ENCODE peak calls at places on chromosomes 4 and X, in six cellular contexts. Y, C, L, E, M and J are unnamed samples. For H3K27me3, the result is how much of the 10 kb centered on the place peaks cover.

GRCh38 chr4:61149278-61149677 is 50.8 kb upstream of the ADGRL3 start:
- DNase-seq in C (no peak), L (no peak), M (peak), Y (no peak), E (no peak), J (no peak)

GRCh38 chr4:76723373-76723772 is 174.6 kb downstream of the SOWAHB start:
- DNase-seq in L (no peak), C (no peak), E (no peak), Y (no peak), M (no peak), J (no peak)

GRCh38 chrX:150032742-150033141 is 94.5 kb upstream of the EOLA2 start:
- DNase-seq in M (no peak), E (peak), L (no peak), C (no peak), Y (no peak), J (peak)

GRCh38 chr4:13888112-13888511 is 260.6 kb upstream of the BOD1L1 start:
- DNase-seq in C (no peak), Y (no peak), E (peak), L (peak), M (peak), J (peak)

GRCh38 chr4:1403591-1404572 is 2.4 kb downstream of the NKX1-1 start:
- DNase-seq in M (no peak), L (no peak), E (no peak), C (peak), Y (no peak), J (no peak)

GRCh38 chr4:118968006-118968405 is 79.4 kb downstream of the SYNPO2 start:
- DNase-seq in L (no peak), M (peak), C (peak), Y (peak), E (no peak), J (peak)

GRCh38 chr4:109729155-109729562 is 711 bp downstream of the PLA2G12A start:
- DNase-seq in C (no peak), Y (no peak), E (peak), L (no peak), M (no peak), J (no peak)

GRCh38 chr4:43855283-43855682 is 593.3 kb downstream of the KCTD8 start:
- DNase-seq in M (no peak), L (no peak), C (no peak), E (no peak), Y (no peak), J (no peak)

GRCh38 chr4:106796866-106797265 is 239.2 kb downstream of the DKK2 start:
- DNase-seq in E (no peak), L (no peak), C (no peak), Y (no peak), M (no peak), J (peak)

GRCh38 chr4:80781436-80781835 is 249.1 kb upstream of the BMP3 start:
- DNase-seq in Y (no peak), L (no peak), E (no peak), C (no peak), M (peak), J (no peak)

DNA sequence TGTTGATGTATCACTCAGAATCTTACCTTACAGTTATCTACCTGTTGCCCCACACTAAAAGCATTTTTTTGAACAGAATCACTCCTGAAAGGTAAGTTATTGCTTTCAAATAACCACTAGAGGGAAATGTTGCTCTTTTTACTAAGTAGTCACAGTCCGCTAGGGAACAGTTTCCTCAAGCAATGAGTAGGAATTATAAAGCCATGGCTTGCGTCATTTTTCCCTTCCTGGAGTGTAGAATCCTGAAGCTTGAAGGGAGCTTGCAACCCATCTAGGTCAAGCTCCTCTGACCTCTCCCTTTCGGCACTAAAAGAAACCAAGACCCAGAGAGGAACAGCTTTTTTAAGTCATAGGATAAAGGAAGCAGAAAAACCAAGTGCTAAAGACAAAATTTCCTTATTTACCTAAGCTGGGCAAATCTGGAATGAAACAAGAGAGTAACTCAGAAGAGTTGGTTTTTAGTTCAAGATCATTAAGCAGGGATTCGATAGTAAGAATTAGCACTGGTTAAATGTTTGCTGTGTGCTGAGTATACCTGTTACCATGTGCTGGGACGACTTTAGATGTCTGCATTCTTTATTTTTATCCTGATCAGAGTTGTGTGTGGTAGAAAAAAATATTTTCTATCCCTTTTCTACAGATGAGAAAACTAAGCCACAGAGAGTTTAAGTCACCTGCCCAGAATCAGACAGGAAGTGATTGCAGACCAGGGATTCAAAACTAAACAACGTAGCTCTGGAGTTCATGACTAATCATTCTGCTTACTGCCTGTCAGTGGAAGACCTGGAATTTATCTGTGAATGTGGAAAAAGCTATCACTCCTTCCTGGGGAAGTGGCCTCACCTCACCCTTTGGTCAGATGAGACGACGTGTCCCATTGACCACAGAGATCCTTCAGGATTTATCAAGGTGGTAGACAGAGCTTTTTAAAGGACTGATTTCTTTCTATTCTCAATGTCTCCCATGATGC is 631.5 kb downstream of the RAB28 start:
- DNase-seq in Y (no peak), M (peak), C (no peak), E (peak), L (peak), J (peak)
- TF ChIP-seq CTCF in Y (peak), M (peak), C (peak), E (peak), L (peak), J (peak)

GRCh38 chrX:132957211-132958085 is 981 bp downstream of the HS6ST2 start:
- DNase-seq in C (no peak), M (no peak), Y (peak), E (peak), L (no peak), J (no peak)

GRCh38 chrX:132961511-132961910 is 3.1 kb upstream of the HS6ST2 start:
- DNase-seq in M (no peak), L (no peak), E (no peak), Y (no peak), C (no peak), J (no peak)

GRCh38 chrX:132956421-132957210 is 1.8 kb downstream of the HS6ST2 start:
- DNase-seq in Y (peak), M (no peak), L (no peak), E (no peak), C (no peak), J (no peak)

GRCh38 chrX:132955710-132956109 is 2.7 kb downstream of the HS6ST2 start:
- DNase-seq in M (no peak), C (no peak), Y (peak), E (no peak), L (no peak), J (no peak)

DNA sequence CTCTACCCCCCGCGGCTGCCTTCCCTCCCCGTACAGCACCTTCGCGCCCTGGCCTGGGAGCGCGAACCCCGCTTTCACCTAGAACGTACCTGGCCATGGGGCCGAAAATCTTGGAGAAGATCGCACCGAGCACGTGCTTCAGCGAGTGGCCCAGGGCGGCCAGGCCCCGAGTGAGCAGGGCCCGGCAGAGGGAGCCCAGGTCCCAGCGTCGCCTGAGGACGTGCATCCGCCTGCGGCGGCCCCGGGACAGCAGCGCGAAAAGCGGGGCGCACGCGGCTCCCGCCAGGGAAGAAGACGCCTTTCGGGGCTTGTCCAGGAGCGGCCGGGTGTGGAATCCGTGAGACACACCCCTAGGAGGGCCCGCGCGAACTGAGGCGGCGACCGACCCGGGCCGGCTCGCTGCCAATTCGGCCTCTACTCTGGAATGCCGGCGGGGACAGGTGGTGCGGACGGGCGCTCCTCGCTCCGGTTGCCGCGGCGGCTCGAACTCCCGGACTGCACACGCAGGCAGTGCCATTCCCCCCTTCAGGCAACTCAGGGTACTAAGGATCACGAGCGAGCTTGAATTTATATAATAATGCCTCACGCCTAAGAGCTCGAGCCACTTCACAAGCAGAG is at the start of gene HS6ST2:
- DNase-seq in M (no peak), E (peak), L (no peak), C (no peak), Y (peak), J (no peak)
- H3K27me3 ChIP-seq in M (under half), E (under half), L (under half), C (under half), Y (under half), J (under half)

GRCh38 chrX:135388841-135389240 is 32.9 kb upstream of the SMIM10L2A start:
- DNase-seq in L (no peak), C (no peak), M (no peak), Y (no peak), E (no peak), J (no peak)
- H3K4me3 ChIP-seq in L (no peak), C (no peak), M (no peak), Y (no peak), E (no peak), J (no peak)

DNA sequence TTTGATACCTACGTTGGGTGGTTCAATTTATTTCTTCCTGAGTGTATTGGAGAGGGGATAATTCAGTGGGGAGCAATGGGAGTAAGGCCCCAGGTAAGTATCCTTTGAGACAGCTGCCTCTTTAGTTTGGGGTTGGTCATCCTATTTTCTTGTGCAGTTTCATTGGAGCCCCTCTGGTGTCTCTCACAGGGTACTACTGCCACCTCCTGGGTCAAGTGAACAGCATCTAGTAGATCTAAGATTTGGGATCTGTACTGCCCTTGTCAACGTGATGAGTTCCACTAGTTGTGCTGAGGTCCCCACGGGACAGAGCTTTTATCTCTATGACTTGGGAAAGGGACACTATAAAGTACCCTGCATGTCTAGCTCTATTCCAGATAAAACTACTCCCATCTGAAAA is 80.6 kb downstream of the PBDC1 start:
- DNase-seq in L (peak), Y (peak), M (no peak), C (no peak), E (peak), J (no peak)
- TF ChIP-seq CTCF in L (peak), Y (no peak), M (peak), C (peak), E (peak), J (peak)

GRCh38 chrX:53704294-53704693 is 17.8 kb upstream of the HUWE1 start:
- DNase-seq in Y (no peak), E (no peak), L (no peak), C (no peak), M (no peak), J (no peak)
- H3K27me3 ChIP-seq in Y (under half), E (under half), L (under half), C (under half), M (under half), J (under half)

DNA sequence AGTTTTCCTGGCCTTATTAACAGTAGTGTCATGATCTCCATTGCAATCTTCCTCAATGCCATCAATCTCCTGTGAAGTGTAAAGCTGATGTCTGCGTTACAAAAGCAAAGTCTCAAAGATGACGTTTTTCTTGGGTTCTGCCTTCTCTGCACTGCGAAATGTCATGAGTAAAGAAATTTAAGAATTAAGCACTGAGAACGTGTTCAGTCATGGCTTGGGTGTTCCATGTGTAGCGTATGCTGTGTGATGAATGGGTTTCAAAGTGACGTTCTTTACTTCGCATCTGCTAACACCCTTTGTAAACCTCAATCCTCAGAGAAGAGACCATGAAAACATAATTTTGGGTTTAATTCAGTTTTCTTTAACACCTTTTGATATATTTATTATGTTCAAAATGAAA is 1.0 kb downstream of the NAP1L5 start:
- DNase-seq in M (no peak), E (no peak), C (no peak), L (no peak), Y (no peak), J (no peak)
- H3K4me3 ChIP-seq in M (no peak), E (no peak), C (peak), L (peak), Y (peak), J (peak)

DNA sequence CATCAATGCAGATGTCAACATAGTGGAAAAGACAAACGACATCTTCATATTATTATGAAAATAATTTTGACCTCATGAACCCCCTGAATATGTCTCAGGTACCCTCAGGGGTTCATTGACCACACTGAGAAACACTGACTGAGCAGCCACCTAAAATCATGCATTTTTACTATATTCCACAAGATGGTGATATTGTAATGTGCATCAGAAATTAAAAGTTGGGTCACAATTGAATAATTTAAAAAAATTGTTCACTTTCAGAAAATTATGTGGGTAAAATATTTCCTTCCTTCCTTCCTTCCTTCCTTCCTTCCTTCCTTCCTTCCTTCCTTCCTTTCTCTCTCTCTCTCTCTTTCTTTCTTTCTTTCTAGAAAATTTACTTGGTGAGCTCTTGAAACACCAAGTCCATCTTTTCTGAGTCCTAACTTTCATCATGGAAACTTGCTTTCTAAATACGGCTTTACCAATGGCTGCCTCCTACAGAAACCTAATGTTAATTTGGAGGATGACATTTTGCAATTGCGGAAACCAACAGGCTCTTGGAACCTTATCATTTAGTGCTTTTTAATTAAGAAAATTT is 103.6 kb downstream of the RTL3 start:
- DNase-seq in E (peak), C (no peak), Y (no peak), M (no peak), L (no peak), J (no peak)
- TF ChIP-seq CTCF in E (peak), C (peak), Y (peak), M (no peak), L (peak), J (peak)

GRCh38 chrX:110212299-110212698 is 105.6 kb downstream of the AMMECR1 start:
- DNase-seq in L (no peak), C (no peak), M (no peak), Y (no peak), E (no peak), J (no peak)

GRCh38 chrX:110215411-110215810 is 102.5 kb downstream of the AMMECR1 start:
- DNase-seq in E (no peak), Y (no peak), C (no peak), M (no peak), L (no peak), J (no peak)

GRCh38 chrX:110214684-110215083 is 103.2 kb downstream of the AMMECR1 start:
- DNase-seq in L (no peak), E (no peak), C (no peak), Y (no peak), M (no peak), J (no peak)

GRCh38 chrX:110211340-110211739 is 106.5 kb downstream of the AMMECR1 start:
- DNase-seq in L (no peak), C (no peak), Y (no peak), E (no peak), M (no peak), J (no peak)

GRCh38 chrX:110213183-110213582 is 104.7 kb downstream of the AMMECR1 start:
- DNase-seq in L (no peak), M (no peak), C (no peak), Y (no peak), E (no peak), J (no peak)
- H3K27me3 ChIP-seq in L (under half), M (under half), C (under half), Y (under half), E (under half), J (under half)

GRCh38 chr4:128551280-128551679 is 258.2 kb upstream of the JADE1 start:
- DNase-seq in E (no peak), L (no peak), Y (no peak), M (no peak), C (no peak), J (no peak)
- H3K4me3 ChIP-seq in E (no peak), L (no peak), Y (no peak), M (no peak), C (no peak), J (no peak)

GRCh38 chrX:2351999-2352995 is 148.5 kb downstream of the DHRSX start:
- DNase-seq in Y (no peak), E (no peak), C (no peak), M (peak), L (peak), J (peak)
- TF ChIP-seq CTCF in Y (no peak), E (no peak), C (no peak), M (no peak), L (peak), J (no peak)